ENCODE peak calls at places on chromosome 18, in four cellular contexts. J, D, F and X are unnamed samples. For H3K4me1, the result is how much of the 10 kb centered on the place peaks cover.

GRCh38 chr18:71168576-71169145 is 879.8 kb downstream of the SOCS6 start:
- DNase-seq in J (no peak), D (no peak), F (no peak), X (no peak)

GRCh38 chr18:8828300-8828699 is 122.9 kb downstream of the MTCL1 start:
- DNase-seq in J (no peak), D (no peak), F (no peak), X (no peak)

GRCh38 chr18:29616885-29617284 is 1425.7 kb downstream of the DSC3 start:
- DNase-seq in J (no peak), D (no peak), F (no peak), X (no peak)

GRCh38 chr18:58087928-58088722 is 44.1 kb downstream of the NEDD4L start:
- DNase-seq in J (peak), D (no peak), F (peak), X (no peak)

GRCh38 chr18:79299711-79300110 is 96.0 kb upstream of the NFATC1 start:
- DNase-seq in J (no peak), D (no peak), F (no peak), X (no peak)

GRCh38 chr18:76448262-76449109 is 46.6 kb downstream of the ZNF516 start:
- DNase-seq in J (no peak), D (peak), F (no peak), X (no peak)

GRCh38 chr18:58785171-58785805 is 79.4 kb upstream of the ZNF532 start:
- DNase-seq in J (peak), D (peak), F (no peak), X (no peak)

GRCh38 chr18:79631096-79631507 is 48.5 kb upstream of the CTDP1 start:
- DNase-seq in J (no peak), D (no peak), F (no peak), X (no peak)

GRCh38 chr18:23523429-23524212 is 20.3 kb downstream of the RMC1 start:
- DNase-seq in J (peak), D (peak), F (no peak), X (no peak)

GRCh38 chr18:26471826-26472225 is 76.5 kb downstream of the KCTD1 start:
- DNase-seq in J (no peak), D (no peak), F (no peak), X (no peak)

GRCh38 chr18:54147439-54147838 is 77.0 kb downstream of the MBD2 start:
- DNase-seq in J (no peak), D (no peak), F (no peak), X (no peak)

GRCh38 chr18:56789004-56789888 is 138.1 kb downstream of the WDR7 start:
- DNase-seq in J (peak), D (peak), F (no peak), X (no peak)

GRCh38 chr18:468841-469796 is 31.4 kb downstream of the COLEC12 start:
- DNase-seq in J (no peak), D (no peak), F (no peak), X (no peak)

GRCh38 chr18:78430171-78430857 is 549.3 kb upstream of the SALL3 start:
- DNase-seq in J (no peak), D (no peak), F (no peak), X (no peak)

GRCh38 chr18:61388010-61388409 is 54.8 kb downstream of the CDH20 start:
- DNase-seq in J (peak), D (no peak), F (no peak), X (no peak)

GRCh38 chr18:78773819-78774218 is 205.8 kb upstream of the SALL3 start:
- DNase-seq in J (no peak), D (no peak), F (peak), X (no peak)

GRCh38 chr18:49726564-49726963 is 86.8 kb downstream of the ACAA2 start:
- DNase-seq in J (peak), D (no peak), F (no peak), X (no peak)

GRCh38 chr18:12405066-12405465 is 2.7 kb upstream of the PRELID3A start:
- DNase-seq in J (no peak), D (no peak), F (no peak), X (no peak)

GRCh38 chr18:24947521-24948305 is 404.3 kb downstream of the ZNF521 start:
- DNase-seq in J (no peak), D (no peak), F (no peak), X (no peak)

DNA sequence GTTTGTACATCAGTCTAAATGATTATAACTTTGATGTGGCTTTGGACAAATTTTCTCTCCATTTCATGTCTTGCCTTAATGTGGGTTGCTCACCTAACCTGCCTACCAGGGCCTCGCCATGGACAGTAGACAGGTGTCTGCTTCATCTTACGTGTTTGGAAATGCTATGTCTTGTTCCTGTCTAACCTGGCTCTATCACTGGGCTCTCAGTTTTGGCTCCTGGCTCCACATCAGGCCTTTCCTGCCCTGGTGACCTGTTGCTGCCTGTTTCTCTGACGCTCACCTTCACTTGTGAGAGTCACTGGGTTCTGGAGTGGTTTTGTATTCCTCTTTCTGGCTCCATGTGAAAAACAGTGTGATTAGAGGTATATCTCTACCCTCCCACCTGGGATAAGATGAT is 65.9 kb downstream of the PHLPP1 start:
- DNase-seq in J (no peak), D (no peak), F (no peak), X (no peak)
- H3K4me1 ChIP-seq in J (under half), D (under half), F (under half), X (under half)

GRCh38 chr18:74373428-74373827 is 57.8 kb downstream of the C18orf63 start:
- DNase-seq in J (no peak), D (no peak), F (no peak), X (peak)
- H3K4me1 ChIP-seq in J (under half), D (under half), F (under half), X (under half)

DNA sequence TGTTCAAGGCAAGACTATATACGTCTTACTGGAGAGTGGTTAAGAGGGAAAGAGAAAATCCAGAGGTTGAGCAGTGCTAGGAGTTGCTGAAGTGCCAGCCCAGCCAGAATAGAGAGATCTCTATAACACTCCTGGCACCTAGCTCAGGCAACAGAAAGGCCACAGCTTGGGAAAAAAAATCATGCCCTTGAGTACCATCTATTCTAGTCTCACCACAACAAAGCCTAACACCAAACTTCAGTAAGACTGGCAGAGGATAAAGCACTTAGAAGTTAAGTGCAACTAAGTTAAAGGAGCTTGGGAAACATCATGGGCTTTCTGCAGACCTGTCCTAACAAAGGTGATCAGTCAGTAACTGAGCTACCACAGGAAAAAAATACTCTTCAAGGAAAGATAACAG is 24.2 kb downstream of the INO80C start:
- DNase-seq in J (no peak), D (no peak), F (no peak), X (no peak)
- H3K4me1 ChIP-seq in J (under half), D (under half), F (under half), X (under half)

DNA sequence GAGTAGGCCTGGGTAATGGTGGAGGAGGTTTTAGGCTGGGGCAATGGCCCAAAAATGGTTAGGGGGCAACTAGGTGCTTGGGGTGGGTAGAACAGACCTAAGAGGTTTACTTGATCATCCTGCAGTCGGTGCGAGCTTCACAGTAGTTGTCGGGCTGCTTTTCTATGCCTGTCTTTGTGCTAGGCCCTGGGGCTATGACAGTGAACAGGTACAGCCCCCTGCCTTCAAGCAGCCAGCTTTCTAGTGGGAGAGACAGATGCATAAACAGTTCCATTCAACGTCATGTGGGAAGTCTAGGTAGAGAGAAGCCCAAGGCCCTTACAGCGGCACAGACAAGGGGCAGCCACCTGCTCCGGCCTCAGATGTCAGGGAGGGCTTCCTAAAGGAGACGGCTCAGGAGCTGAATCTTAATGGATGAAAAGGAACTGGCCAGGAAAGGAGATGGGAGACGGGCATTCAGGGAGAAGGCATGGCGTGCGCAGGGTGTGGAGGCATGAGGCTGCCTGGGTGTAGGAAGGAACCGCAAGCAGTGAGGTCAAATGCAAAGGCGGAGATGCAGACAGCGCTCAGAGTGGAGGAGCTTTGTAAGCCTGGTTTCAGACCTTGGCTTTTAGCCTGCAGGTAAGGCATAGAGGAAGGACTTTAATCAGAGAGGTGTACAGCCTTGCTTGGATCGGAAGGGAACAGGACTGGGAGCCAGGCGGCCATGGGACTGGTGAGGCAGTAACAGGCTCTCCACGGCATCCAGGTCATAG is 6.0 kb downstream of the CTIF start:
- DNase-seq in J (no peak), D (no peak), F (no peak), X (no peak)
- H3K4me1 ChIP-seq in J (half or more), D (half or more), F (under half), X (under half)

GRCh38 chr18:75249672-75250470 is 39.3 kb downstream of the TSHZ1 start:
- DNase-seq in J (no peak), D (no peak), F (peak), X (no peak)
- H3K4me1 ChIP-seq in J (under half), D (under half), F (under half), X (under half)

GRCh38 chr18:44744206-44745180 is 63.8 kb downstream of the SETBP1 start:
- DNase-seq in J (no peak), D (no peak), F (peak), X (no peak)

GRCh38 chr18:44741551-44741950 is 60.9 kb downstream of the SETBP1 start:
- DNase-seq in J (no peak), D (no peak), F (no peak), X (no peak)

GRCh38 chr18:44742126-44742525 is 61.4 kb downstream of the SETBP1 start:
- DNase-seq in J (no peak), D (no peak), F (no peak), X (no peak)

GRCh38 chr18:44742741-44743311 is 62.1 kb downstream of the SETBP1 start:
- DNase-seq in J (peak), D (no peak), F (no peak), X (no peak)

DNA sequence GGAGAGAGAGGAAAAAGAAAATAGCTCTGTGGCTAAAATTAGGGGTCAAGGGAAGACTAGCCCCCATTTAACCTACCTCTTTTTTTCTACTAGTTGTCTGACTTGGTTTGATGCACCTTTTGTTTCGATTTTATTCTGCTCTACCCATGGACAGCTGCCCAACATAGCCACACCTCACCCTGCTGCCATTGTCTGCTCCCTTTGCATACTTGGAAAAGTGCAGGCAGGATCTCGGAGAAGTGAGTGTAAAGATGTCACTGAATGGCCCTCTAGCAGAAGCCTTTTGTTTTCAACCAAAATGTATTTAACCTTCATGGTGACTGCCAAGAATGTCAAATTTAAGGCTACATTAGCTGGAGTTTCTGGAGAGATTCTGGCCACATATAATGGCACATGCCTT is 62.9 kb downstream of the SETBP1 start:
- DNase-seq in J (no peak), D (no peak), F (no peak), X (no peak)
- H3K4me1 ChIP-seq in J (under half), D (under half), F (under half), X (under half)

GRCh38 chr18:10798727-10799435 is 273.1 kb downstream of the NAPG start:
- DNase-seq in J (peak), D (no peak), F (no peak), X (no peak)
- H3K4me1 ChIP-seq in J (under half), D (under half), F (under half), X (under half)

GRCh38 chr18:46207985-46208384 is 103.8 kb downstream of the HAUS1 start:
- DNase-seq in J (no peak), D (no peak), F (no peak), X (no peak)
- H3K4me1 ChIP-seq in J (under half), D (under half), F (under half), X (under half)

DNA sequence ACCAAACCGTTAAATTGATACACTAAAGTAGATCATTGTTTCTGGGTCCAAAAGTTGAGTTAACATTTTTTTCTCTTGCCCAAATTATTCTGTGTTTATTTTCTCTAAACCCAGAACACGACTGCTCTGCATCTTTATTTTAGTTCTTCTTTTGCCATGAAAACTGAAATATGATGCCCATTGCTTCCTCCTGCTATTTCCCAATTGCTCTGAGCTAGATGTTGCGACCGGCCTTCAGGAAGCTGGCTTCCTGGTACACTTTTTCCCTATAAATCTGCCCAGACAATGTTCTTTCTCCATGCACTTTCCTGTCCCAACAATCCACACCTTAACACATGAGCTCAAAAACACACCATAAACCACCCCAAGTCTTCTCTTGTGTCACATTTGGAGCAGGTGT is 501.4 kb downstream of the FBXO15 start:
- DNase-seq in J (peak), D (no peak), F (no peak), X (no peak)
- H3K4me1 ChIP-seq in J (under half), D (under half), F (under half), X (under half)

GRCh38 chr18:62784966-62785413 is 69.6 kb downstream of the PHLPP1 start:
- DNase-seq in J (peak), D (peak), F (no peak), X (no peak)

GRCh38 chr18:62784338-62784965 is 69.1 kb downstream of the PHLPP1 start:
- DNase-seq in J (peak), D (peak), F (no peak), X (no peak)

GRCh38 chr18:62788111-62788510 is 72.8 kb downstream of the PHLPP1 start:
- DNase-seq in J (no peak), D (no peak), F (no peak), X (no peak)

GRCh38 chr18:62788891-62789290 is 73.5 kb downstream of the PHLPP1 start:
- DNase-seq in J (no peak), D (peak), F (no peak), X (no peak)

DNA sequence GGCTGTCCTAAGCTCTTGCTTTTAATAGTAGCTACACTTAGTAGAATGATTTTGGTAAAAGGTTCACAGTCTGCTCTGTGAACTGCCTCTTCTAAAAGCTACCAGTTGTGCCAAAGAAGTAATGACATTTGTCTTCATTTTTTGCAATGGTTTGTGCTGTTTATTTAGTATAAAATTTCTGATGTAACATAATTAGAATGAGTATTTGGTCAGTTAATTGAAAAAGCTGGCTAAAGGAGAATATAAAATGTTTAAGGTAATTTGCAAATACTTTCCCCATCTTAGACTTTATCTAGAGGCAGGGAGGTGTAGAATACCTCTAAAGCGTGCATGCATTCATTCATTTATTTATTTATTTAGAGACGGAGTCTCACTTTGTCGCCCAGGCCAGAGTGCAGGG is 71.3 kb downstream of the PHLPP1 start:
- DNase-seq in J (no peak), D (no peak), F (no peak), X (no peak)
- H3K4me1 ChIP-seq in J (under half), D (under half), F (under half), X (under half)